ENCODE peak calls at places on chromosomes 4 and X, in nine cellular contexts. B, R, G, W, V, Y, U, D and I are unnamed samples.

GRCh38 chrX:275476-275966 is 5.7 kb upstream of the PLCXD1 start:
- DNase-seq in B (no peak), R (no peak), G (peak), W (peak), V (no peak), Y (peak), U (no peak), D (no peak), I (peak)

GRCh38 chr4:88696620-88697019 is 1.0 kb downstream of the NAP1L5 start:
- DNase-seq in B (no peak), R (no peak), G (no peak), W (no peak), V (no peak), Y (no peak), U (no peak), D (no peak), I (no peak)

GRCh38 chr4:94516067-94516466 is 64.3 kb downstream of the PDLIM5 start:
- DNase-seq in B (no peak), R (no peak), G (no peak), W (no peak), V (no peak), Y (no peak), U (no peak), D (no peak), I (no peak)

GRCh38 chr4:146637853-146638800 is 566 bp upstream of the POU4F2 start:
- DNase-seq in B (no peak), R (peak), G (peak), W (no peak), V (no peak), Y (no peak), U (no peak), D (no peak), I (peak)

GRCh38 chrX:103398321-103398937 is 22.1 kb downstream of the BEX3 start:
- DNase-seq in B (no peak), R (no peak), G (no peak), W (no peak), V (no peak), Y (no peak), U (no peak), D (no peak), I (no peak)

GRCh38 chrX:9586992-9587392 is 122.1 kb downstream of the TBL1X start:
- DNase-seq in B (no peak), R (peak), G (no peak), W (no peak), V (no peak), Y (no peak), U (no peak), D (no peak), I (peak)

GRCh38 chr4:156751486-156751885 is 220.1 kb downstream of the PDGFC start:
- DNase-seq in B (no peak), R (no peak), G (no peak), W (no peak), V (no peak), Y (no peak), U (no peak), D (no peak), I (no peak)

GRCh38 chr4:8837181-8837811 is 34.3 kb downstream of the HMX1 start:
- DNase-seq in B (no peak), R (peak), G (peak), W (peak), V (no peak), Y (peak), U (no peak), D (no peak), I (peak)

GRCh38 chrX:111007238-111007637 is 88.8 kb upstream of the PAK3 start:
- DNase-seq in B (no peak), R (no peak), G (no peak), W (no peak), V (no peak), Y (no peak), U (no peak), D (no peak), I (no peak)

GRCh38 chr4:182141046-182141445 is 102.2 kb upstream of the TENM3 start:
- DNase-seq in B (no peak), R (no peak), G (peak), W (no peak), V (no peak), Y (no peak), U (no peak), D (no peak), I (peak)
- H3K4me3 ChIP-seq in B (peak), R (no peak), G (no peak), W (no peak), V (no peak), Y (peak), U (no peak), D (no peak), I (peak)

GRCh38 chr4:74921490-74921889 is 11.4 kb upstream of the PARM1 start:
- DNase-seq in B (no peak), R (no peak), G (no peak), W (no peak), V (no peak), Y (no peak), U (no peak), D (no peak), I (no peak)

GRCh38 chr4:74920704-74921103 is 12.2 kb upstream of the PARM1 start:
- DNase-seq in B (no peak), R (no peak), G (no peak), W (no peak), V (no peak), Y (no peak), U (no peak), D (no peak), I (no peak)

DNA sequence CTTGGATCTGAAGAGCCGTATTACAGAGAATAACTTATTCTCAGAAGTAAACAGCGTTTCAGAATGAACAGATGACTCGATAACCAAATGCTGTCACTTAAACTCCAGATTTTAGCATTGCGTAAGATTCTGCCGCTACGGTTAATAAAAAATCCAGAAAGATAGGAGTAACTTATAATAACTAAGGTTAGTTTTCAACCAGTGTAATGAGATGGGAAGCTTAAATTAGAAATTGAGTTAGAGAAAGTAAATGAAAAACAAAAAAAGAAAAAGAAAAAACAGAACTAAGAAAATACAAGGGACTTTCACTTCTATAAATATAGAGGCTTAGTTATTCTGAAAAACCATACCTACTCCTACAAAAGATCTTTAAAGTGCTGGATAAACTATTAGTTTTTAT is 13.1 kb upstream of the PARM1 start:
- DNase-seq in B (no peak), R (no peak), G (no peak), W (no peak), V (no peak), Y (no peak), U (no peak), D (no peak), I (no peak)
- H3K4me3 ChIP-seq in B (no peak), R (no peak), G (no peak), W (no peak), V (no peak), Y (no peak), U (no peak), D (no peak), I (no peak)

GRCh38 chr4:25656031-25656430 is 380 bp downstream of the SLC34A2 start:
- DNase-seq in B (no peak), R (no peak), G (no peak), W (no peak), V (no peak), Y (no peak), U (no peak), D (no peak), I (no peak)

GRCh38 chr4:25658777-25659176 is 3.1 kb downstream of the SLC34A2 start:
- DNase-seq in B (no peak), R (no peak), G (no peak), W (peak), V (no peak), Y (no peak), U (no peak), D (no peak), I (no peak)

GRCh38 chr4:25654031-25654970 is 1.4 kb upstream of the SLC34A2 start:
- DNase-seq in B (no peak), R (no peak), G (peak), W (peak), V (no peak), Y (no peak), U (no peak), D (no peak), I (peak)

GRCh38 chr4:25658357-25658771 is 2.7 kb downstream of the SLC34A2 start:
- DNase-seq in B (no peak), R (no peak), G (no peak), W (peak), V (no peak), Y (no peak), U (no peak), D (no peak), I (no peak)

GRCh38 chr4:25654971-25655963 is at the start of gene SLC34A2:
- DNase-seq in B (peak), R (peak), G (peak), W (peak), V (no peak), Y (no peak), U (no peak), D (no peak), I (peak)
- H3K4me3 ChIP-seq in B (peak), R (no peak), G (peak), W (peak), V (no peak), Y (peak), U (no peak), D (no peak), I (peak)

DNA sequence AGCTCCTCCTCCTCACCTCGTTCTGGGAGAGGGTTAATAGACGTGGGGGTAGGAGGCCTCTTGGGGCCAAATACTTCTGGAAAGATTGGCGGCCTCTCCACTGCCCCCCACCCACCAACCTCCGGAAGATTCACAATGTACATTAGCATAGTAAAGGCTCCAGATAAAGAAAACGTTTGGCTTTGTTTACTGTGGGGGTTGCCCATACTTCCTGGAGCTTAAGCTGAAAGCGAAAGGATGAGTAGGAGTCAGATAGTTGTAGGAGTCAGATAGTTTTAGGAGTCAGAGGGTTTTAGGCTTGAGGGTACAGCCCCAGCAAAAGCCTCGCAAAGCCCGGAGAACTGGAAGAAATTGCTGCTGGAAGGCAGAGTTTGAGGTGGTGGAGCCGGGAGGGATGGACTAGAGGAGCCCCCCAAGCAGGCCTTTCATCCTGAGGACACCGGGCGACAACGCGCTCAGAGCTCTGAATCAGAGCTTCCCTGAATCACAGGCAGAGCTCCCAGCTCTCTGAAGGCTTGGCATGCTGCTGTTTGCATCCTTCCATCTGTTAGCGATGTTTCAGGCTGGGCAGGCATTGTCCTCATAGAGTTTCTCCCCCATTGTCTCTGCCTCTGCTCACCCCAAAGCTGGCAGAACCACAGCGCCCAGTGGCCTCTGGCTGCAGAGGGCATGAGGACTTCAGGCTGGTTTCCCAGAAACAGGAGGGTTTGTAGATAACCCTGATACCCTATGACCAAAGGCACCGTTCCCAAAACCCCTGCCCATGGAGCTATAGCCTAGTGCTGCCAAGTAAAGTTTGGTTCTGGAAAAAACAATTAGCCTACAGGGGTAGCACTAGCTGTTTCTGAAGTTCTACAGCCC is 280.7 kb downstream of the BCOR start:
- DNase-seq in B (peak), R (no peak), G (no peak), W (no peak), V (no peak), Y (peak), U (no peak), D (no peak), I (peak)
- H3K4me3 ChIP-seq in B (peak), R (peak), G (no peak), W (no peak), V (no peak), Y (no peak), U (no peak), D (no peak), I (no peak)